ENCODE peak calls at places on chromosome 1, in eight cellular contexts. Z is upper lobe of right lung; X is heart right ventricle; R is activated gamma-delta T cell treated with anti-CD3 and anti-CD28 coated beads, Interleukin-2, amount 50 U/mL, for 16 hours; I is breast epithelium; J is hippocampal formation; T is SJSA1; O is NCI-H345. H is an unnamed sample.

GRCh38 chr1:62912028-62912638 is 128.2 kb downstream of the ATG4C start:
- DNase-seq in T (no peak), I (no peak), X (no peak), O (no peak), Z (no peak), R (no peak), J (no peak), H (no peak)

GRCh38 chr1:231020816-231021215 is 19.2 kb downstream of the FAM89A start:
- DNase-seq in J (no peak), R (no peak), T (peak), I (no peak), X (no peak), Z (no peak), O (no peak), H (no peak)

GRCh38 chr1:179779645-179780272 is 36.7 kb downstream of the FAM163A start:
- DNase-seq in T (no peak), I (no peak), Z (no peak), O (no peak), R (no peak), X (no peak), J (no peak), H (no peak)

GRCh38 chr1:78060857-78061563 is 15.2 kb downstream of the GIPC2 start:
- DNase-seq in O (no peak), T (peak), X (no peak), R (no peak), J (no peak), I (no peak), Z (no peak), H (no peak)

GRCh38 chr1:199269241-199269640 is 630.4 kb downstream of the PTPRC start:
- DNase-seq in X (no peak), J (no peak), T (no peak), R (no peak), I (no peak), Z (no peak), O (no peak), H (no peak)

GRCh38 chr1:6002714-6003501 is 10.7 kb upstream of the NPHP4 start:
- DNase-seq in I (no peak), T (no peak), J (no peak), R (no peak), X (peak), Z (peak), O (peak), H (no peak)

GRCh38 chr1:93567255-93567918 is 114.2 kb downstream of the BCAR3 start:
- DNase-seq in Z (no peak), I (no peak), X (no peak), T (peak), R (no peak), J (no peak), O (no peak), H (no peak)

GRCh38 chr1:97145321-97145956 is 423.9 kb downstream of the PTBP2 start:
- DNase-seq in I (peak), T (peak), O (peak), Z (no peak), X (no peak), R (no peak), J (peak), H (peak)

GRCh38 chr1:67532452-67533216 is 102.4 kb upstream of the SERBP1 start:
- DNase-seq in X (no peak), I (no peak), O (peak), J (no peak), Z (no peak), T (peak), R (no peak), H (peak)

GRCh38 chr1:224434447-224435317 is at the start of gene WDR26:
- DNase-seq in Z (peak), R (peak), I (peak), X (peak), J (peak), O (peak), T (peak), H (peak)

GRCh38 chr1:200245492-200245891 is 164.3 kb downstream of the ZNF281 start:
- DNase-seq in I (no peak), Z (no peak), O (no peak), T (no peak), X (peak), R (no peak), J (no peak), H (no peak)

GRCh38 chr1:44423706-44424546 is 18.9 kb downstream of the RNF220 start:
- DNase-seq in I (peak), Z (no peak), J (peak), T (no peak), X (peak), R (no peak), O (no peak), H (no peak)